ENCODE peak calls at places on chromosomes 13 and 19, in ten cellular contexts. A, S, G, L, X, N, F, M, T and R are unnamed samples. For H3K9me3, the result is how much of the 10 kb centered on the place peaks cover.

GRCh38 chr13:40470665-40471064 is 195.8 kb downstream of the FOXO1 start:
- DNase-seq in F (no peak), T (no peak), A (peak), L (no peak), N (no peak), M (peak), S (no peak), X (no peak), G (no peak), R (peak)

GRCh38 chr19:8924283-8924682 is 85.9 kb downstream of the MUC16 start:
- DNase-seq in T (no peak), A (no peak), G (no peak), S (no peak), F (no peak), L (no peak), M (no peak), X (no peak), N (no peak), R (no peak)

GRCh38 chr13:100394005-100394695 is 194.4 kb downstream of the GGACT start:
- DNase-seq in M (peak), A (no peak), L (no peak), F (no peak), G (peak), N (no peak), T (no peak), S (no peak), X (no peak), R (no peak)

GRCh38 chr13:113034451-113035208 is 65.6 kb downstream of the MCF2L start:
- DNase-seq in A (peak), M (peak), G (peak), F (no peak), S (no peak), T (no peak), N (no peak), L (no peak), X (peak), R (no peak)

GRCh38 chr19:46428278-46429141 is at the start of gene PNMA8C:
- DNase-seq in L (peak), A (peak), G (peak), M (no peak), T (no peak), F (peak), N (peak), X (no peak), S (peak), R (peak)

GRCh38 chr13:54536112-54536511 is 1507.5 kb downstream of the OLFM4 start:
- DNase-seq in M (no peak), G (no peak), T (no peak), N (no peak), X (no peak), A (no peak), L (no peak), F (no peak), S (no peak), R (no peak)

GRCh38 chr19:54107876-54108490 is 5.3 kb downstream of the NDUFA3 start:
- DNase-seq in A (no peak), N (peak), G (no peak), F (no peak), T (no peak), L (peak), S (no peak), X (no peak), M (no peak), R (no peak)

GRCh38 chr13:63299995-63300394 is 1884.3 kb upstream of the PCDH20 start:
- DNase-seq in X (no peak), G (peak), L (no peak), M (no peak), S (no peak), T (no peak), A (no peak), N (no peak), F (no peak), R (no peak)

GRCh38 chr13:61880576-61881283 is 465.1 kb upstream of the PCDH20 start:
- DNase-seq in S (no peak), G (peak), M (no peak), A (no peak), L (no peak), N (no peak), X (no peak), F (no peak), T (no peak), R (no peak)

GRCh38 chr13:45584816-45585215 is 30.7 kb downstream of the ERICH6B start:
- DNase-seq in T (no peak), G (no peak), X (no peak), N (no peak), M (no peak), L (no peak), A (no peak), S (no peak), F (no peak), R (no peak)

GRCh38 chr19:336067-336614 is 8.5 kb downstream of the MIER2 start:
- DNase-seq in M (no peak), A (no peak), X (no peak), S (no peak), N (peak), T (no peak), F (no peak), L (no peak), G (no peak), R (no peak)

GRCh38 chr19:46144756-46145155 is 3.3 kb upstream of the IGFL2 start:
- DNase-seq in S (no peak), F (no peak), L (no peak), M (no peak), X (no peak), T (no peak), N (no peak), A (no peak), G (no peak), R (no peak)

GRCh38 chr19:6890938-6891337 is 3.6 kb downstream of the ADGRE1 start:
- DNase-seq in F (no peak), L (no peak), S (peak), X (no peak), A (no peak), G (no peak), M (no peak), T (peak), N (no peak), R (no peak)

GRCh38 chr13:41561179-41561578 is 103.8 kb downstream of the RGCC start:
- DNase-seq in G (peak), A (no peak), M (no peak), F (no peak), L (no peak), T (no peak), N (no peak), X (no peak), S (no peak), R (no peak)

GRCh38 chr13:41562541-41563178 is 105.3 kb downstream of the RGCC start:
- DNase-seq in G (no peak), S (no peak), M (no peak), X (no peak), A (no peak), F (no peak), L (no peak), N (no peak), T (no peak), R (no peak)

GRCh38 chr13:41564046-41564445 is 106.7 kb downstream of the RGCC start:
- DNase-seq in G (no peak), S (no peak), X (no peak), L (no peak), T (no peak), N (no peak), M (no peak), A (no peak), F (no peak), R (no peak)

GRCh38 chr13:41563501-41564001 is 106.2 kb downstream of the RGCC start:
- DNase-seq in M (no peak), S (no peak), G (peak), T (no peak), N (no peak), X (no peak), A (no peak), F (no peak), L (no peak), R (no peak)

GRCh38 chr13:41562083-41562482 is 104.7 kb downstream of the RGCC start:
- DNase-seq in N (no peak), X (no peak), T (no peak), A (peak), F (peak), S (no peak), M (peak), G (peak), L (peak), R (no peak)
- H3K9me3 ChIP-seq in N (under half), X (under half), T (under half), A (under half), F (under half), S (under half), M (under half), G (under half), L (under half), R (under half)

DNA sequence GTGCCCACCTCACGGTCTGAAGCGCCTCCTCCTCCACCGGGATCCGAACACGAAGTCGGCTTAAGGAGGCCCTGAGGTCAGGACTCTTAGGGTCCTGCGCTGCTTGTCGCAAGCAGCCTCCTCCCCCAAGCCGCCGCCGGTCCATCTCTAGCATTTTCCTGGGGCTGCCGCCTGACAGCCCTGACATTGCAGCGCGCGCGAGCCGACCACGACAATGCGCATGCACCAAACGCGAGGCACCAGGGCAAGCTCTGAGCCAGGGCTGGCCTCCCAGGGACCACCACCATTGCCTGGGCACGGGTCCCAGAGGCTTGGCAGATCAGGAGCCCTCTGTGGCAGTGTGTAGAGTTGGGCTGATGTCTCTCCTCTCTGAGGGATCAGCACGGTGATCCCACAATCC is 63.8 kb upstream of the ZNF420 start:
- DNase-seq in N (no peak), X (no peak), M (no peak), A (no peak), G (no peak), L (no peak), F (no peak), T (no peak), S (no peak), R (no peak)
- H3K9me3 ChIP-seq in N (under half), X (half or more), M (under half), A (under half), G (half or more), L (under half), F (half or more), T (half or more), S (under half), R (half or more)

DNA sequence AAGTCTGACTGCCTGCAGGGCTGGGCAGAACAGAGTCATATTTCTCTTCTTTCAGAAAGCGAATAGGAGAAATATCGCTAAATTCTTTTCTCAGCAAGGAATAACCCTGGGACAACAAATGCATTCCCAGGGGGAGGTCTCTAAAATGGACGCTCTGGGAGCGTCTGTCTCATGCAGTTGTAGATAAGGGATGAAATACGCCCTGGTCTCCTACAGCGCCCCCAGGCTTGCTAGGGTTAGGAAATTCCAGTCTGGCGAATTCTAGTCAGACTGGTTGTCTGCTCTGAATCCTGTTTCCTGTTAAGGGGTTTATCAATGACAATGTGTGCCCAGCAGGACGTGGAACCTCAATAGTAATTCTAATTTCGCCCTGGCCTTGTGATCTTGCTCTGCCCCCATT is 1214.1 kb downstream of the DIAPH3 start:
- DNase-seq in X (no peak), A (no peak), G (no peak), L (no peak), F (no peak), T (no peak), M (no peak), S (no peak), N (no peak), R (no peak)
- H3K9me3 ChIP-seq in X (under half), A (under half), G (under half), L (under half), F (under half), T (under half), M (under half), S (under half), N (under half), R (under half)

GRCh38 chr19:36564391-36564790 is 8.7 kb downstream of the ZNF529 start:
- DNase-seq in S (no peak), T (no peak), A (no peak), F (no peak), X (no peak), L (no peak), G (no peak), M (no peak), N (no peak), R (no peak)
- H3K9me3 ChIP-seq in S (under half), T (half or more), A (under half), F (half or more), X (half or more), L (under half), G (under half), M (half or more), N (under half), R (under half)

GRCh38 chr19:2175742-2176141 is 12.0 kb downstream of the DOT1L start:
- DNase-seq in T (no peak), G (no peak), N (no peak), S (no peak), X (no peak), L (no peak), A (no peak), M (no peak), F (no peak), R (no peak)
- H3K9me3 ChIP-seq in T (under half), G (under half), N (under half), S (under half), X (under half), L (under half), A (under half), M (under half), F (under half), R (under half)

GRCh38 chr19:58055483-58055874 is 3.6 kb upstream of the ZNF135 start:
- DNase-seq in A (no peak), G (no peak), M (no peak), T (no peak), N (no peak), X (no peak), L (no peak), F (no peak), S (no peak), R (no peak)

GRCh38 chr19:58054792-58055482 is 4.1 kb upstream of the ZNF135 start:
- DNase-seq in X (no peak), S (no peak), N (no peak), F (peak), A (peak), T (no peak), L (no peak), M (no peak), G (peak), R (no peak)

GRCh38 chr19:58053480-58054156 is 5.5 kb upstream of the ZNF135 start:
- DNase-seq in S (no peak), X (no peak), T (no peak), L (no peak), G (no peak), A (no peak), M (no peak), N (no peak), F (no peak), R (no peak)

GRCh38 chr19:58056261-58056660 is 2.8 kb upstream of the ZNF135 start:
- DNase-seq in X (no peak), A (no peak), L (no peak), M (no peak), T (no peak), G (no peak), F (no peak), N (peak), S (no peak), R (no peak)

GRCh38 chr19:58052256-58052655 is 6.8 kb upstream of the ZNF135 start:
- DNase-seq in M (no peak), S (no peak), G (no peak), F (no peak), L (no peak), N (no peak), T (no peak), X (no peak), A (no peak), R (no peak)
- H3K9me3 ChIP-seq in M (under half), S (under half), G (half or more), F (half or more), L (under half), N (under half), T (half or more), X (half or more), A (under half), R (under half)

GRCh38 chr19:12521996-12522395 is 29.3 kb downstream of the ZNF564 start:
- DNase-seq in X (no peak), M (no peak), L (no peak), S (no peak), A (no peak), T (no peak), G (no peak), F (no peak), N (no peak), R (no peak)

GRCh38 chr19:12526542-12526941 is 24.7 kb downstream of the ZNF564 start:
- DNase-seq in N (no peak), T (no peak), M (no peak), A (no peak), F (no peak), S (no peak), X (no peak), G (no peak), L (no peak), R (no peak)

GRCh38 chr19:12527034-12527836 is 24.0 kb downstream of the ZNF564 start:
- DNase-seq in M (no peak), G (peak), N (no peak), L (no peak), A (no peak), S (no peak), T (no peak), X (no peak), F (no peak), R (no peak)
- H3K9me3 ChIP-seq in M (half or more), G (half or more), N (under half), L (under half), A (under half), S (half or more), T (half or more), X (half or more), F (half or more), R (half or more)

GRCh38 chr19:52034051-52034728 is 6.0 kb upstream of the ZNF614 start:
- DNase-seq in X (no peak), M (no peak), A (no peak), N (no peak), L (no peak), F (no peak), S (no peak), T (no peak), G (peak), R (no peak)
- H3K9me3 ChIP-seq in X (half or more), M (half or more), A (under half), N (under half), L (under half), F (half or more), S (half or more), T (half or more), G (half or more), R (half or more)